ENCODE peak calls at places on chromosomes 11 and 22, in seven cellular contexts. One of them, this sample, is unnamed.

GRCh38 chr22:44648821-44649566 is 53.0 kb upstream of the PRR5 start:
- DNase-seq in right atrium auricular region: no peak
- DNase-seq in BE2C: no peak
- DNase-seq in GM23338: no peak
- DNase-seq in lung: no peak
- DNase-seq in psoas muscle: peak; percentile 54
- DNase-seq in endothelial cell of umbilical vein: peak; percentile 42
- DNase-seq in this sample: no peak

GRCh38 chr22:24325105-24325757 is 54.6 kb downstream of the SPECC1L start:
- DNase-seq in psoas muscle: no peak
- DNase-seq in BE2C: peak; percentile 27
- DNase-seq in endothelial cell of umbilical vein: peak; percentile 87
- DNase-seq in right atrium auricular region: no peak
- DNase-seq in lung: no peak
- DNase-seq in GM23338: peak; percentile 54
- DNase-seq in this sample: no peak

GRCh38 chr11:19853016-19853415 is 140.4 kb downstream of the NAV2 start:
- DNase-seq in BE2C: no peak
- DNase-seq in psoas muscle: no peak
- DNase-seq in endothelial cell of umbilical vein: no peak
- DNase-seq in right atrium auricular region: no peak
- DNase-seq in GM23338: no peak
- DNase-seq in lung: no peak
- DNase-seq in this sample: no peak

GRCh38 chr11:12278766-12279671 is 98.4 kb upstream of the PARVA start:
- DNase-seq in psoas muscle: no peak
- DNase-seq in BE2C: no peak
- DNase-seq in endothelial cell of umbilical vein: no peak
- DNase-seq in GM23338: no peak
- DNase-seq in right atrium auricular region: peak; percentile 54
- DNase-seq in lung: no peak
- DNase-seq in this sample: no peak

GRCh38 chr22:31206896-31207687 is 5.0 kb upstream of the LIMK2 start:
- DNase-seq in psoas muscle: peak; percentile 63
- DNase-seq in lung: peak; percentile 89
- DNase-seq in endothelial cell of umbilical vein: no peak
- DNase-seq in BE2C: peak; percentile 16
- DNase-seq in right atrium auricular region: no peak
- DNase-seq in GM23338: no peak
- DNase-seq in this sample: no peak

GRCh38 chr11:16382638-16383380 is 26.5 kb upstream of the SOX6 start:
- DNase-seq in BE2C: no peak
- DNase-seq in endothelial cell of umbilical vein: no peak
- DNase-seq in right atrium auricular region: no peak
- DNase-seq in lung: no peak
- DNase-seq in psoas muscle: no peak
- DNase-seq in GM23338: no peak
- DNase-seq in this sample: no peak

GRCh38 chr22:27650985-27651384 is 150.6 kb downstream of the MN1 start:
- DNase-seq in GM23338: no peak
- DNase-seq in lung: no peak
- DNase-seq in right atrium auricular region: no peak
- DNase-seq in endothelial cell of umbilical vein: no peak
- DNase-seq in psoas muscle: no peak
- DNase-seq in BE2C: no peak
- DNase-seq in this sample: no peak

GRCh38 chr22:38987171-38987895 is 5.2 kb downstream of the APOBEC3B start:
- DNase-seq in endothelial cell of umbilical vein: no peak
- DNase-seq in GM23338: no peak
- DNase-seq in right atrium auricular region: no peak
- DNase-seq in lung: no peak
- DNase-seq in BE2C: no peak
- DNase-seq in psoas muscle: no peak
- DNase-seq in this sample: no peak

GRCh38 chr22:47213571-47214230 is 451.3 kb downstream of the TBC1D22A start:
- DNase-seq in lung: peak; percentile 30
- DNase-seq in psoas muscle: no peak
- DNase-seq in endothelial cell of umbilical vein: no peak
- DNase-seq in GM23338: peak; percentile 34
- DNase-seq in BE2C: peak; percentile 56
- DNase-seq in right atrium auricular region: no peak
- DNase-seq in this sample: no peak

GRCh38 chr11:123478352-123478986 is 48.4 kb downstream of the GRAMD1B start:
- DNase-seq in right atrium auricular region: no peak
- DNase-seq in BE2C: peak; percentile 78
- DNase-seq in lung: peak; percentile 35
- DNase-seq in GM23338: peak; percentile 92
- DNase-seq in endothelial cell of umbilical vein: peak; percentile 76
- DNase-seq in psoas muscle: peak; percentile 30
- DNase-seq in this sample: peak; percentile 37

GRCh38 chr11:59243633-59244032 is 30.9 kb upstream of the MPEG1 start:
- DNase-seq in BE2C: no peak
- DNase-seq in endothelial cell of umbilical vein: no peak
- DNase-seq in right atrium auricular region: no peak
- DNase-seq in GM23338: no peak
- DNase-seq in lung: no peak
- DNase-seq in psoas muscle: no peak
- DNase-seq in this sample: no peak

GRCh38 chr11:91299980-91300379 is 924.6 kb upstream of the FAT3 start:
- DNase-seq in endothelial cell of umbilical vein: no peak
- DNase-seq in right atrium auricular region: no peak
- DNase-seq in BE2C: no peak
- DNase-seq in lung: no peak
- DNase-seq in GM23338: no peak
- DNase-seq in psoas muscle: no peak
- DNase-seq in this sample: no peak

GRCh38 chr11:33735166-33735425 is 1.1 kb downstream of the CD59 start:
- DNase-seq in right atrium auricular region: no peak
- DNase-seq in lung: no peak
- DNase-seq in BE2C: no peak
- DNase-seq in endothelial cell of umbilical vein: no peak
- DNase-seq in GM23338: peak; percentile 19
- DNase-seq in psoas muscle: no peak
- DNase-seq in this sample: no peak

GRCh38 chr11:33733978-33734377 is 2.2 kb downstream of the CD59 start:
- DNase-seq in endothelial cell of umbilical vein: peak; percentile 81
- DNase-seq in BE2C: no peak
- DNase-seq in GM23338: no peak
- DNase-seq in right atrium auricular region: no peak
- DNase-seq in psoas muscle: no peak
- DNase-seq in lung: no peak
- DNase-seq in this sample: no peak

GRCh38 chr11:33734441-33735165 is 1.6 kb downstream of the CD59 start:
- DNase-seq in GM23338: no peak
- DNase-seq in lung: peak; percentile 65
- DNase-seq in right atrium auricular region: no peak
- DNase-seq in BE2C: no peak
- DNase-seq in endothelial cell of umbilical vein: peak; percentile 63
- DNase-seq in psoas muscle: peak; percentile 41
- DNase-seq in this sample: no peak

GRCh38 chr11:33736148-33736809 is at the start of gene CD59:
- DNase-seq in GM23338: peak; percentile 97
- DNase-seq in BE2C: peak; percentile 86
- DNase-seq in right atrium auricular region: peak; percentile 95
- DNase-seq in lung: peak; percentile 97
- DNase-seq in endothelial cell of umbilical vein: peak; percentile 96
- DNase-seq in psoas muscle: peak; percentile 97
- DNase-seq in this sample: peak; percentile 98

DNA sequence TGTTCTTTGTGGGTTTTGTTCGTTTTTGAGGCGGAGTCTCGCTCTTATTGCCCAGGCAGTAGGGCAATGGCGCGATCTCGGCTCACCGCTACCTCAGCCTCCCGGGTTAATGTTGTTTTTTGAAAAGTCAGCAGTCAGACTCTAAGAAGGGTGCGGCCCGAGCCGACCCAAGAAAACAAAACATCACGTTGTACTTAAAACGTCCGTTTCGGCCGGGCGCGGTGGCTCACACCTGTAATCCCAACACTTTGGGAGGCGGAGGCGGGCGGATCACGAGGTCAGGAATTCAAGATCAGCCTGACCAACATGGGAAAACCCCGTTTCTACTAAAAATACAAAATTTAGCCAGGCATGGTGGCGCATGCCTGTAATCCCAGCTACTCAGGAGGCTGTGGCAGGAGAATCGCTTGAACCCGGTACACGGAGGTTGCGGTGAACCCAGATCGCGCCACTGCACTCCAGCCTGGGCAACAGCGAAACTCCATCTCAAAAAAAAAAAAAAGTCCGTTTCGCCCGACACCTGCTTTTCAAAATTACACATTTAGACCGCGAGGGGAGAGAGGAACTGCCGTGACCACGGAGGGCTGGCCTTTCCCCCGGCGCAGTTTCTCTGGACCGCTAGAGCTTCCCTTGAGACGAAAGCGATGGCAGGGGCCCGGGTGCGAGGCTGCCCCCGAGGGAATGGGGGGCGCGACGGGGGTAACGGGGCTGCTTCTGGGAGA is 636 bp downstream of the CD59 start:
- DNase-seq in BE2C: peak; percentile 8
- DNase-seq in GM23338: peak; percentile 52
- DNase-seq in lung: peak; percentile 44
- DNase-seq in right atrium auricular region: no peak
- DNase-seq in endothelial cell of umbilical vein: peak; percentile 51
- DNase-seq in psoas muscle: no peak
- DNase-seq in this sample: peak; percentile 28
- TF ChIP-seq CTCF in BE2C: no peak
- TF ChIP-seq CTCF in GM23338: no peak
- TF ChIP-seq CTCF in lung: no peak
- TF ChIP-seq CTCF in right atrium auricular region: no peak
- TF ChIP-seq CTCF in endothelial cell of umbilical vein: no peak
- TF ChIP-seq CTCF in psoas muscle: no peak
- TF ChIP-seq CTCF in this sample: no peak

GRCh38 chr11:3049430-3050243 is 7.6 kb downstream of the CARS1 start:
- DNase-seq in GM23338: no peak
- DNase-seq in BE2C: peak; percentile 65
- DNase-seq in lung: peak; percentile 59
- DNase-seq in psoas muscle: peak; percentile 88
- DNase-seq in endothelial cell of umbilical vein: peak; percentile 78
- DNase-seq in right atrium auricular region: peak; percentile 85
- DNase-seq in this sample: peak; percentile 46

GRCh38 chr11:3052567-3052966 is 4.7 kb downstream of the CARS1 start:
- DNase-seq in right atrium auricular region: no peak
- DNase-seq in BE2C: no peak
- DNase-seq in GM23338: no peak
- DNase-seq in lung: no peak
- DNase-seq in endothelial cell of umbilical vein: no peak
- DNase-seq in psoas muscle: no peak
- DNase-seq in this sample: no peak

GRCh38 chr11:3052109-3052479 is 5.1 kb downstream of the CARS1 start:
- DNase-seq in right atrium auricular region: no peak
- DNase-seq in psoas muscle: no peak
- DNase-seq in BE2C: peak; percentile 72
- DNase-seq in lung: no peak
- DNase-seq in endothelial cell of umbilical vein: no peak
- DNase-seq in GM23338: no peak
- DNase-seq in this sample: no peak

GRCh38 chr11:3050386-3051325 is 6.6 kb downstream of the CARS1 start:
- DNase-seq in right atrium auricular region: no peak
- DNase-seq in lung: no peak
- DNase-seq in endothelial cell of umbilical vein: no peak
- DNase-seq in psoas muscle: no peak
- DNase-seq in BE2C: no peak
- DNase-seq in GM23338: no peak
- DNase-seq in this sample: no peak

GRCh38 chr11:3051435-3052108 is 5.7 kb downstream of the CARS1 start:
- DNase-seq in right atrium auricular region: no peak
- DNase-seq in endothelial cell of umbilical vein: no peak
- DNase-seq in GM23338: no peak
- DNase-seq in lung: no peak
- DNase-seq in BE2C: no peak
- DNase-seq in psoas muscle: no peak
- DNase-seq in this sample: no peak
- TF ChIP-seq CTCF in right atrium auricular region: no peak
- TF ChIP-seq CTCF in endothelial cell of umbilical vein: peak; percentile 6
- TF ChIP-seq CTCF in GM23338: no peak
- TF ChIP-seq CTCF in lung: no peak
- TF ChIP-seq CTCF in BE2C: peak; percentile 18
- TF ChIP-seq CTCF in psoas muscle: no peak
- TF ChIP-seq CTCF in this sample: no peak

GRCh38 chr11:65102142-65103095 is 6.4 kb downstream of the VPS51 start:
- DNase-seq in lung: no peak
- DNase-seq in GM23338: no peak
- DNase-seq in BE2C: no peak
- DNase-seq in endothelial cell of umbilical vein: peak; percentile 48
- DNase-seq in psoas muscle: no peak
- DNase-seq in right atrium auricular region: no peak
- DNase-seq in this sample: no peak

GRCh38 chr11:65103476-65103875 is 7.5 kb downstream of the VPS51 start:
- DNase-seq in psoas muscle: no peak
- DNase-seq in lung: no peak
- DNase-seq in endothelial cell of umbilical vein: no peak
- DNase-seq in GM23338: no peak
- DNase-seq in right atrium auricular region: no peak
- DNase-seq in BE2C: no peak
- DNase-seq in this sample: no peak

GRCh38 chr11:65104628-65105027 is 7.0 kb upstream of the TM7SF2 start:
- DNase-seq in lung: no peak
- DNase-seq in psoas muscle: no peak
- DNase-seq in GM23338: no peak
- DNase-seq in endothelial cell of umbilical vein: no peak
- DNase-seq in right atrium auricular region: no peak
- DNase-seq in BE2C: no peak
- DNase-seq in this sample: no peak

GRCh38 chr11:65096926-65097325 is 912 bp downstream of the VPS51 start:
- DNase-seq in lung: no peak
- DNase-seq in right atrium auricular region: no peak
- DNase-seq in BE2C: no peak
- DNase-seq in GM23338: no peak
- DNase-seq in endothelial cell of umbilical vein: no peak
- DNase-seq in psoas muscle: no peak
- DNase-seq in this sample: no peak

DNA sequence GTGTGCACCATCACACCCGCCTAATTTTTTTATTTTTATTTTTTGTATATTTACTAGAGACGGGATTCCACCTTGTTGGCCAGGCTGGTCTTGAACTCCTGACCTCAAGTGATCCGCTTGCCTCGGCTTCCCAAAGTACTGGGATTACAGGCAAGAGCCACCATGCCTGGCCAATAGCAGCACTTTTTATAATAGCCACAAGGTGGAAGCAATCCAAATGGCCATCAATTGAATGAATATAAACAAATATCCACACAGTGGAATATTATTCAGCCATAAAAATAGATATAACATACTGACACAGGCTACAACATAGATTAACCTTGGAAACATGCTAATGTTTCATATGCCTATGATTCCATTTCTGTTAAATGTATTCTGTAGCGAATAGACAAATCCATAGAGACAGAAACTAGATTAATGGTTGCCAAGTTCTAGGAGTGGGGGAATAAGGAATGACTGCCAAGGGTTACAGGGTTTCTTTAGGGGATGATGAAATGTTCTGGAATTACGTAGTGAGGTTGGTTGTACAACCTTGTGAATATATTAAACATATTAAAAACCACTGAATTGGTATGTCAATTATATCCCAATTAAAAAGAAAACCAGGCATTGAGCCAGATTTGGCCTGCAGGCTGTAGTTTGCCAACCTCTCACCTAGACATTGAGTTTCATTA is 4.8 kb downstream of the VPS51 start:
- DNase-seq in right atrium auricular region: no peak
- DNase-seq in GM23338: no peak
- DNase-seq in lung: no peak
- DNase-seq in psoas muscle: no peak
- DNase-seq in endothelial cell of umbilical vein: no peak
- DNase-seq in BE2C: no peak
- DNase-seq in this sample: no peak
- TF ChIP-seq CTCF in right atrium auricular region: no peak
- TF ChIP-seq CTCF in GM23338: peak; percentile 13
- TF ChIP-seq CTCF in lung: no peak
- TF ChIP-seq CTCF in psoas muscle: no peak
- TF ChIP-seq CTCF in endothelial cell of umbilical vein: no peak
- TF ChIP-seq CTCF in BE2C: no peak
- TF ChIP-seq CTCF in this sample: no peak

GRCh38 chr11:31798057-31799035 is 12.8 kb downstream of the PAX6 start:
- DNase-seq in right atrium auricular region: no peak
- DNase-seq in endothelial cell of umbilical vein: no peak
- DNase-seq in GM23338: peak; percentile 92
- DNase-seq in psoas muscle: no peak
- DNase-seq in lung: no peak
- DNase-seq in BE2C: no peak
- DNase-seq in this sample: no peak
- TF ChIP-seq CTCF in right atrium auricular region: no peak
- TF ChIP-seq CTCF in endothelial cell of umbilical vein: no peak
- TF ChIP-seq CTCF in GM23338: peak; percentile 60
- TF ChIP-seq CTCF in psoas muscle: no peak
- TF ChIP-seq CTCF in lung: no peak
- TF ChIP-seq CTCF in BE2C: no peak
- TF ChIP-seq CTCF in this sample: no peak